ENCODE peak calls at places on chromosome 16, in eight cellular contexts. L, U, A, S, I, M, X and T are unnamed samples.

GRCh38 chr16:57000271-57001025 is 11.1 kb downstream of the NLRC5 start:
- DNase-seq in L (peak; percentile 76), U (peak; percentile 22), A (peak; percentile 51), S (peak; percentile 43), I (no peak), M (no peak), X (peak; percentile 26), T (no peak)

GRCh38 chr16:11204513-11205047 is 51.4 kb downstream of the SOCS1 start:
- DNase-seq in L (no peak), U (no peak), A (no peak), S (no peak), I (no peak), M (no peak), X (no peak), T (no peak)

GRCh38 chr16:79929260-79929977 is 328.9 kb upstream of the MAF start:
- DNase-seq in L (no peak), U (no peak), A (no peak), S (no peak), I (no peak), M (no peak), X (no peak), T (no peak)

GRCh38 chr16:8552487-8553221 is 37.7 kb downstream of the TMEM114 start:
- DNase-seq in L (no peak), U (no peak), A (no peak), S (peak; percentile 14), I (no peak), M (no peak), X (no peak), T (no peak)

GRCh38 chr16:23435500-23435899 is 17.5 kb downstream of the COG7 start:
- DNase-seq in L (peak; percentile 55), U (peak; percentile 38), A (peak; percentile 43), S (peak; percentile 68), I (peak; percentile 26), M (peak; percentile 66), X (peak; percentile 54), T (no peak)

GRCh38 chr16:27691717-27692116 is 141.8 kb downstream of the KATNIP start:
- DNase-seq in L (no peak), U (no peak), A (no peak), S (no peak), I (no peak), M (no peak), X (no peak), T (no peak)

GRCh38 chr16:85394511-85395206 is 218.5 kb upstream of the GSE1 start:
- DNase-seq in L (no peak), U (no peak), A (peak; percentile 15), S (no peak), I (no peak), M (no peak), X (no peak), T (no peak)

GRCh38 chr16:88314991-88315542 is 67.7 kb upstream of the ZNF469 start:
- DNase-seq in L (no peak), U (no peak), A (no peak), S (no peak), I (no peak), M (no peak), X (no peak), T (no peak)

GRCh38 chr16:65908568-65908967 is 457.9 kb upstream of the CDH5 start:
- DNase-seq in L (no peak), U (no peak), A (no peak), S (no peak), I (no peak), M (no peak), X (no peak), T (no peak)

GRCh38 chr16:57045694-57046381 is 46.5 kb upstream of the CPNE2 start:
- DNase-seq in L (peak; percentile 74), U (peak; percentile 14), A (no peak), S (peak; percentile 32), I (no peak), M (peak; percentile 32), X (no peak), T (no peak)